ENCODE peak calls at places on chromosomes 12 and 14, in five cellular contexts. P, U, T, E and K are unnamed samples.

GRCh38 chr12:65278576-65279386 is at the start of gene MSRB3:
- DNase-seq in P (peak), U (peak), T (peak), E (peak), K (no peak)

GRCh38 chr12:46553911-46554310 is 181.3 kb upstream of the SLC38A2 start:
- DNase-seq in P (no peak), U (peak), T (no peak), E (peak), K (no peak)

GRCh38 chr14:105053996-105054395 is 11.2 kb downstream of the GPR132 start:
- DNase-seq in P (no peak), U (no peak), T (no peak), E (no peak), K (no peak)

GRCh38 chr12:115096673-115097349 is 412.8 kb upstream of the TBX3 start:
- DNase-seq in P (no peak), U (peak), T (no peak), E (peak), K (no peak)

GRCh38 chr12:53985358-53985899 is 483 bp downstream of the HOXC10 start:
- DNase-seq in P (no peak), U (peak), T (no peak), E (no peak), K (no peak)

GRCh38 chr14:35349496-35349895 is 55.1 kb downstream of the NFKBIA start:
- DNase-seq in P (no peak), U (no peak), T (no peak), E (no peak), K (no peak)

GRCh38 chr12:121990692-121991603 is 30.7 kb upstream of the BCL7A start:
- DNase-seq in P (no peak), U (peak), T (peak), E (peak), K (no peak)

GRCh38 chr12:64696065-64696741 is 63.0 kb downstream of the GNS start:
- DNase-seq in P (no peak), U (peak), T (no peak), E (peak), K (no peak)

GRCh38 chr12:116248930-116249329 is 28.6 kb downstream of the MED13L start:
- DNase-seq in P (no peak), U (no peak), T (no peak), E (no peak), K (no peak)

GRCh38 chr14:35385042-35385839 is 19.3 kb downstream of the NFKBIA start:
- DNase-seq in P (no peak), U (peak), T (no peak), E (peak), K (no peak)

GRCh38 chr12:16530268-16530865 is 75.6 kb downstream of the LMO3 start:
- DNase-seq in P (no peak), U (no peak), T (no peak), E (no peak), K (no peak)

GRCh38 chr12:3600951-3601350 is 109.9 kb downstream of the PRMT8 start:
- DNase-seq in P (no peak), U (no peak), T (no peak), E (no peak), K (no peak)

GRCh38 chr14:49766839-49767238 is 1.1 kb upstream of the KLHDC2 start:
- DNase-seq in P (no peak), U (peak), T (no peak), E (peak), K (no peak)

GRCh38 chr14:20347747-20348146 is 4.3 kb downstream of the PARP2 start:
- DNase-seq in P (no peak), U (no peak), T (no peak), E (no peak), K (no peak)

GRCh38 chr12:55730447-55730820 is 1.6 kb upstream of the CD63 start:
- DNase-seq in P (no peak), U (no peak), T (no peak), E (no peak), K (no peak)

GRCh38 chr14:90409209-90409730 is 12.4 kb downstream of the CALM1 start:
- DNase-seq in P (no peak), U (peak), T (no peak), E (peak), K (no peak)

GRCh38 chr14:42513837-42514236 is 907.2 kb downstream of the LRFN5 start:
- DNase-seq in P (no peak), U (no peak), T (no peak), E (no peak), K (no peak)

GRCh38 chr12:76871082-76871481 is 7.7 kb downstream of the CSRP2 start:
- DNase-seq in P (no peak), U (no peak), T (no peak), E (no peak), K (no peak)

GRCh38 chr12:2179953-2180736 is 127.4 kb downstream of the CACNA1C start:
- DNase-seq in P (no peak), U (peak), T (no peak), E (peak), K (no peak)

GRCh38 chr12:90575995-90576394 is 379.0 kb downstream of the CCER1 start:
- DNase-seq in P (no peak), U (no peak), T (no peak), E (no peak), K (no peak)

GRCh38 chr12:76255692-76256091 is 92.5 kb downstream of the BBS10 start:
- DNase-seq in P (no peak), U (no peak), T (no peak), E (no peak), K (no peak)

GRCh38 chr14:100213587-100213955 is 25.4 kb upstream of the YY1 start:
- DNase-seq in P (no peak), U (no peak), T (no peak), E (no peak), K (no peak)

GRCh38 chr14:55256586-55256985 is 14.6 kb upstream of the FBXO34 start:
- DNase-seq in P (no peak), U (no peak), T (no peak), E (no peak), K (no peak)

GRCh38 chr12:88300931-88301330 is 158.8 kb downstream of the TMTC3 start:
- DNase-seq in P (no peak), U (no peak), T (no peak), E (no peak), K (no peak)

GRCh38 chr12:24778486-24779304 is 170.2 kb downstream of the BCAT1 start:
- DNase-seq in P (no peak), U (peak), T (no peak), E (peak), K (no peak)

GRCh38 chr12:56991319-56991906 is 14.9 kb downstream of the ZBTB39 start:
- DNase-seq in P (no peak), U (no peak), T (no peak), E (no peak), K (no peak)

GRCh38 chr14:88614218-88614907 is 51.5 kb downstream of the ZC3H14 start:
- DNase-seq in P (no peak), U (peak), T (no peak), E (peak), K (no peak)

GRCh38 chr14:34362625-34363251 is 99.3 kb downstream of the SPTSSA start:
- DNase-seq in P (no peak), U (no peak), T (no peak), E (peak), K (no peak)

GRCh38 chr12:128644664-128645296 is 179.0 kb downstream of the SLC15A4 start:
- DNase-seq in P (peak), U (peak), T (peak), E (no peak), K (no peak)

GRCh38 chr12:4809013-4809448 is 88.8 kb downstream of the GALNT8 start:
- DNase-seq in P (peak), U (no peak), T (no peak), E (peak), K (no peak)

GRCh38 chr14:96274122-96274910 is 18.3 kb downstream of the BDKRB1 start:
- DNase-seq in P (no peak), U (no peak), T (no peak), E (peak), K (no peak)

GRCh38 chr14:52551696-52552062 is 626 bp downstream of the TXNDC16 start:
- DNase-seq in P (no peak), U (peak), T (no peak), E (peak), K (no peak)

GRCh38 chr14:78424311-78424710 is 254.1 kb downstream of the NRXN3 start:
- DNase-seq in P (no peak), U (no peak), T (no peak), E (no peak), K (no peak)

GRCh38 chr12:107404981-107405380 is 280.6 kb upstream of the PWP1 start:
- DNase-seq in P (no peak), U (peak), T (peak), E (peak), K (no peak)

GRCh38 chr12:55845785-55846496 is 3.2 kb upstream of the MMP19 start:
- DNase-seq in P (no peak), U (no peak), T (no peak), E (no peak), K (no peak)

GRCh38 chr14:96953443-96953842 is 156.3 kb downstream of the VRK1 start:
- DNase-seq in P (no peak), U (no peak), T (no peak), E (no peak), K (no peak)